ENCODE peak calls at places on chromosomes 12 and 14, in nine cellular contexts. J is ovary, H is Panc1, S is choroid plexus epithelial cell, N is AG09309, M is AG04450, C is astrocyte, Y is AG10803, X is HCT116. W is an unnamed sample.
A peak's percentile ranks its signal among the peaks of the same experiment; 100 is the strongest.

GRCh38 chr14:60977848-60978247 is 3.0 kb downstream of the TRMT5 start:
- DNase-seq in C (no peak), J (no peak), S (peak; percentile 12), Y (no peak), X (no peak), M (no peak), N (no peak), H (no peak), W (no peak)

GRCh38 chr12:96258451-96258933 is 64.3 kb downstream of the ELK3 start:
- DNase-seq in X (no peak), S (peak; percentile 95), C (peak; percentile 60), Y (peak; percentile 84), H (no peak), J (no peak), M (no peak), N (peak; percentile 55), W (no peak)

GRCh38 chr12:114869091-114869834 is 185.3 kb upstream of the TBX3 start:
- DNase-seq in Y (peak; percentile 90), M (peak; percentile 76), C (peak; percentile 6), N (peak; percentile 55), J (no peak), H (no peak), X (no peak), S (no peak), W (no peak)

GRCh38 chr12:104220931-104221330 is 5.4 kb downstream of the TXNRD1 start:
- DNase-seq in S (no peak), X (no peak), C (no peak), Y (no peak), J (no peak), H (no peak), M (no peak), N (no peak), W (no peak)

GRCh38 chr12:1777798-1778197 is 42.6 kb upstream of the LRTM2 start:
- DNase-seq in S (peak; percentile 82), N (peak; percentile 46), C (peak; percentile 84), J (no peak), X (no peak), H (no peak), Y (peak; percentile 82), M (peak; percentile 55), W (no peak)

GRCh38 chr14:23648764-23649460 is 12.7 kb downstream of the DHRS2 start:
- DNase-seq in N (no peak), H (no peak), J (no peak), M (no peak), X (no peak), Y (no peak), C (no peak), S (no peak), W (no peak)

GRCh38 chr12:6752181-6752930 is 585 bp downstream of the MLF2 start:
- DNase-seq in X (no peak), N (no peak), J (no peak), M (no peak), S (peak; percentile 63), C (peak; percentile 29), H (no peak), Y (peak; percentile 52), W (no peak)

GRCh38 chr12:119180380-119181040 is 1.8 kb downstream of the HSPB8 start:
- DNase-seq in J (peak; percentile 43), S (peak; percentile 44), X (no peak), C (peak; percentile 71), H (no peak), N (no peak), Y (peak; percentile 74), M (no peak), W (no peak)

GRCh38 chr14:92464716-92465115 is 48.9 kb upstream of the RIN3 start:
- DNase-seq in X (no peak), J (no peak), H (no peak), N (no peak), S (no peak), M (no peak), Y (no peak), C (no peak), W (no peak)

GRCh38 chr12:130335517-130336392 is 1.9 kb upstream of the PIWIL1 start:
- DNase-seq in Y (peak; percentile 53), M (no peak), C (peak; percentile 8), S (peak; percentile 76), X (peak; percentile 40), N (peak; percentile 3), J (no peak), H (peak; percentile 17), W (peak; percentile 58)

GRCh38 chr12:19234171-19234704 is 104.7 kb downstream of the PLEKHA5 start:
- DNase-seq in S (peak; percentile 50), Y (peak; percentile 40), M (no peak), X (no peak), H (no peak), J (no peak), N (no peak), C (peak; percentile 27), W (no peak)

GRCh38 chr12:14942532-14942931 is 4.2 kb upstream of the ERP27 start:
- DNase-seq in J (no peak), H (no peak), C (no peak), Y (no peak), N (no peak), M (no peak), X (no peak), S (no peak), W (no peak)

GRCh38 chr14:23570806-23571483 is 3.4 kb upstream of the AP1G2 start:
- DNase-seq in J (no peak), H (no peak), C (no peak), N (no peak), S (no peak), M (no peak), X (no peak), Y (no peak), W (no peak)

DNA sequence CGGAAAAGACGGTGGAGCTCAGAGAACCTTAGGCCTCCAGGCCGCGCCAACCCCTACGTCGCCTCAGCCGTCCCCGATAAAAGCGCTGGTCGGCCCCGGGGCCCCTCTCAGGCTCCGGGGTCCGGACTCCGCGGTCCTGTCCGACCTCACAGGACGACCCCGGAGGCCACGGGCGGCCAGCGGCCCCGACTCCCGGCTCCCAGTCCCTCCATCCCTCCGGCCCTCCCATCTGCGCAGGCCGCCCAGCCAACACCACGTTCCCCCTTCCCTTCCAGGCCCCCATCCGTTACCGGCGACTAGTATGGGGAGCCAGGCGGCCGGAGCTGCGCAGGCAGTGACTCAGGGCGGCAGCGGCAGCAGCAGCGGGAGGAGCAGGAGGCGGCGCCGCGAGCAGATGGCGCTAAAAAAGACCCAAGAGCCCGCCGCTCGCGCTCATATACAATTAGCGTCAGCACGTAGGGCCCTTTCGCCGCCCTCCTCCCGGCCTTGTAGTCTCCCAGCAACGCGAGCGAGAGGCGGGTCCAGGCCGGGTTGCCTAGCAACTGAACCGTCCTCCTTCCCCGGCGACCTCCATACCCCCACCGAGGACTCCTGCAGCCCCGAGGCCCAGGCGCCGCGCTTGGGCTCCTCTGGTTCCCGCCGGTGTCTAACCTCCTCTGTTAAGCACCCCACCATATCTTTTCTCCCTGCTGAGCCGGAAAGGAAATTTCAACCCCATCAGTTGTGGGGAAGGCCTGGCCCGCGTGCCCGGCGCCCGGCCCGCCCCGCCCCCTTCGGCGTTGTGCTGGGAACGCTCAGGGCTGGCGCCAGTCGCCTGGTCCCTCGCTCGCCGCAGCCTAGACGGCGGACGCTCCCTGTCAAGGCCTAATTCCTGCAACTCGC is at the start of gene NAP1L1:
- DNase-seq in Y (peak; percentile 98), C (peak; percentile 96), S (peak; percentile 99), M (peak; percentile 97), N (peak; percentile 93), H (peak; percentile 69), X (peak; percentile 85), J (peak; percentile 97), W (peak; percentile 97)
- H3K4me3 ChIP-seq in Y (peak within 1 kb of the TSS; percentile 78), C (peak within 1 kb of the TSS; percentile 85), S (peak within 1 kb of the TSS; percentile 96), M (peak within 1 kb of the TSS; percentile 88), N (peak within 1 kb of the TSS; percentile 54), H (peak within 1 kb of the TSS; percentile 61), X (peak within 1 kb of the TSS; percentile 70), J (peak within 1 kb of the TSS; percentile 81), W (peak within 1 kb of the TSS; percentile 61)

GRCh38 chr12:132225214-132225613 is 81.0 kb downstream of the NOC4L start:
- DNase-seq in M (no peak), N (no peak), H (no peak), X (no peak), Y (no peak), J (no peak), C (no peak), S (no peak), W (no peak)

GRCh38 chr12:132222808-132223173 is 78.5 kb downstream of the NOC4L start:
- DNase-seq in N (no peak), Y (no peak), S (no peak), X (no peak), H (no peak), C (no peak), M (no peak), J (no peak), W (peak; percentile 15)

GRCh38 chr12:132224484-132224883 is 80.2 kb downstream of the NOC4L start:
- DNase-seq in Y (no peak), X (no peak), C (no peak), M (no peak), H (no peak), J (no peak), S (no peak), N (no peak), W (no peak)

GRCh38 chr12:132219323-132219722 is 75.1 kb downstream of the NOC4L start:
- DNase-seq in N (no peak), M (no peak), Y (no peak), H (no peak), J (no peak), C (no peak), X (no peak), S (no peak), W (no peak)

GRCh38 chr12:132222096-132222807 is 78.0 kb downstream of the NOC4L start:
- DNase-seq in H (peak; percentile 7), M (no peak), S (peak; percentile 11), X (peak; percentile 71), N (no peak), J (no peak), C (no peak), Y (peak; percentile 66), W (peak; percentile 78)
- H3K4me3 ChIP-seq in H (peak overlapping the region; percentile 17), M (no peak overlapping the region), S (no peak overlapping the region), X (no peak overlapping the region), N (no peak overlapping the region), J (no peak overlapping the region), C (no peak overlapping the region), Y (no peak overlapping the region), W (no peak overlapping the region)

GRCh38 chr14:103103461-103104388 is 9.2 kb downstream of the EXOC3L4 start:
- DNase-seq in N (no peak), Y (peak; percentile 66), C (no peak), J (no peak), S (peak; percentile 42), X (no peak), M (no peak), H (no peak), W (no peak)
- H3K4me3 ChIP-seq in N (no peak overlapping the region), Y (no peak overlapping the region), C (no peak overlapping the region), J (peak overlapping the region; percentile 6), S (no peak overlapping the region), X (peak overlapping the region; percentile 3), M (no peak overlapping the region), H (peak overlapping the region; percentile 33), W (no peak overlapping the region)

DNA sequence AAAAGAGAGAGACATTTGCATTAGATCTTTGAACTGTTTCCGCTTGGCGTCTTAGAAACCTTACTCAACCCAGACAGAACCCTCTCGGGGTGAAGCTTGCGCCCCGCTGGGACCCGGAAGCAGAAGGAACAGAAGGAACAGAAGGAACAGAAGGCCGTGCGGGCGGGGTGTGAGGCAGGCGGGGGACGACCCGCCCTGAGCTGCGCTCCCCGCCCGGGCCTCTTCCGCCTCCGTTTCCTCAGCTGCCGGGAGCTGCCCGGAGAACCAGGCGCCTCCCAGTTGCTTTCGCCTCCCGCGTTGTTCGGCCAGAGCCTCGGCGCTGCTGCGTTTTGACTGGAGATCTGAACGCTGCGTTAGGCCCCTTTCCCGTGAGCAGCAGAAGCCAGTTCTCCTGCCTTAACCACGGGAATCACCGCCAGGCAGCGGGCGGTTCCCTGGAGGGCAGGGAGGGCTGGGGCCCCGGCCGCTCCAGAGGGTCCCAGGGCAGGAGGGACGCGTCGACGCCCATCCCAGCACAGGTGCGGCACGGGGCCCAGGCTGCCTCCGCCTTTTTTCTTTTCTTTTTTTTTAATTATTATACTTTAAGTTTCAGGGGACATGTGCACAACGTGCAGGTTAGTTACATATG is 19.3 kb upstream of the MMP17 start:
- DNase-seq in H (no peak), Y (no peak), S (peak; percentile 47), N (no peak), C (no peak), J (no peak), M (no peak), X (no peak), W (no peak)
- H3K4me3 ChIP-seq in H (no peak overlapping the region), Y (peak overlapping the region; percentile 45), S (peak overlapping the region; percentile 41), N (peak overlapping the region; percentile 13), C (no peak overlapping the region), J (no peak overlapping the region), M (no peak overlapping the region), X (no peak overlapping the region), W (no peak overlapping the region)

W was measured in Jurkat, Clone E6-1.